ENCODE peak calls at places on chromosomes 2 and 18, in seven cellular contexts. C is transverse colon, P is K562, I is SK-N-SH, N is GM23338, U is stomach, V is H1. B is an unnamed sample.

GRCh38 chr2:27720004-27720551 is 51.4 kb upstream of the MRPL33 start:
- DNase-seq in P (no peak), N (no peak), I (no peak), C (no peak), V (no peak), U (peak; percentile 51), B (no peak)

GRCh38 chr2:106866636-106867035 is 19.3 kb downstream of the ST6GAL2 start:
- DNase-seq in P (no peak), U (no peak), C (no peak), N (no peak), I (no peak), V (no peak), B (no peak)

GRCh38 chr2:208373460-208374089 is 33.0 kb upstream of the PTH2R start:
- DNase-seq in N (peak; percentile 82), V (no peak), I (peak; percentile 77), C (no peak), U (no peak), P (peak; percentile 35), B (no peak)

GRCh38 chr2:200127852-200128251 is 172.5 kb downstream of the MAIP1 start:
- DNase-seq in I (no peak), U (no peak), C (no peak), V (no peak), N (no peak), P (no peak), B (no peak)

GRCh38 chr2:155830817-155831579 is 501.5 kb downstream of the NR4A2 start:
- DNase-seq in C (no peak), V (no peak), P (no peak), I (no peak), N (no peak), U (no peak), B (no peak)

GRCh38 chr2:190947711-190948251 is 66.2 kb downstream of the STAT1 start:
- DNase-seq in P (no peak), N (peak; percentile 28), V (no peak), C (no peak), I (no peak), U (no peak), B (no peak)

GRCh38 chr2:29563697-29564096 is 357.7 kb downstream of the ALK start:
- DNase-seq in U (no peak), C (no peak), I (no peak), V (no peak), P (no peak), N (no peak), B (no peak)

GRCh38 chr2:44369392-44369791 is 7.6 kb downstream of the CAMKMT start:
- DNase-seq in P (no peak), U (no peak), I (no peak), C (no peak), N (no peak), V (no peak), B (no peak)

GRCh38 chr2:224086226-224086911 is 47.3 kb upstream of the SERPINE2 start:
- DNase-seq in U (no peak), N (no peak), C (no peak), I (no peak), P (no peak), V (no peak), B (no peak)

GRCh38 chr18:48756511-48757226 is 194.1 kb downstream of the SMAD7 start:
- DNase-seq in C (no peak), U (no peak), N (no peak), V (no peak), I (no peak), P (no peak), B (no peak)

GRCh38 chr2:241352227-241352626 is 3.9 kb upstream of the FARP2 start:
- DNase-seq in C (no peak), P (no peak), V (no peak), N (no peak), U (no peak), I (no peak), B (no peak)

GRCh38 chr2:241349941-241350340 is 6.1 kb upstream of the FARP2 start:
- DNase-seq in V (no peak), P (no peak), N (no peak), I (no peak), C (no peak), U (no peak), B (no peak)

GRCh38 chr2:241351640-241352031 is 4.4 kb upstream of the FARP2 start:
- DNase-seq in I (no peak), P (no peak), U (no peak), C (no peak), V (no peak), N (no peak), B (no peak)

GRCh38 chr2:241350878-241351639 is 5.0 kb upstream of the FARP2 start:
- DNase-seq in P (no peak), U (no peak), I (no peak), N (no peak), V (no peak), C (no peak), B (no peak)

GRCh38 chr2:241350530-241350877 is 5.6 kb upstream of the FARP2 start:
- DNase-seq in U (no peak), C (no peak), I (no peak), N (no peak), V (no peak), P (no peak), B (no peak)
- H3K27ac ChIP-seq in U (no peak overlapping the region), C (peak overlapping the region; percentile 74), I (no peak overlapping the region), N (no peak overlapping the region), V (no peak overlapping the region), P (no peak overlapping the region), B (no peak overlapping the region)

GRCh38 chr18:61153571-61153970 is 179.7 kb upstream of the CDH20 start:
- DNase-seq in C (no peak), V (no peak), I (no peak), U (no peak), N (no peak), P (no peak), B (no peak)

GRCh38 chr18:61154866-61155265 is 178.4 kb upstream of the CDH20 start:
- DNase-seq in I (no peak), U (no peak), N (no peak), P (no peak), V (no peak), C (no peak), B (no peak)

GRCh38 chr18:61148322-61148721 is 184.9 kb upstream of the CDH20 start:
- DNase-seq in N (no peak), V (no peak), C (no peak), I (no peak), U (no peak), P (no peak), B (no peak)

GRCh38 chr18:61149786-61150185 is 183.4 kb upstream of the CDH20 start:
- DNase-seq in V (no peak), P (no peak), U (no peak), C (no peak), N (no peak), I (no peak), B (no peak)
- TF ChIP-seq POLR2AphosphoS5 in V (no peak), P (no peak), U (no peak), C (no peak), N (no peak), I (no peak), B (no peak)

GRCh38 chr2:214593723-214594122 is 182.9 kb downstream of the VWC2L start:
- DNase-seq in V (peak; percentile 55), P (no peak), I (no peak), C (no peak), N (peak; percentile 89), U (no peak), B (no peak)

GRCh38 chr2:214587442-214587841 is 176.6 kb downstream of the VWC2L start:
- DNase-seq in N (peak; percentile 82), V (peak; percentile 52), U (no peak), P (peak; percentile 5), I (no peak), C (no peak), B (no peak)

GRCh38 chr2:214591359-214591758 is 180.5 kb downstream of the VWC2L start:
- DNase-seq in V (no peak), P (no peak), U (no peak), C (no peak), I (no peak), N (no peak), B (no peak)
- TF ChIP-seq CTCF in V (no peak), P (no peak), U (no peak), C (no peak), I (peak; percentile 37), N (peak; percentile 16), B (no peak)

GRCh38 chr2:217933326-217933993 is 69.3 kb downstream of the TNS1 start:
- DNase-seq in I (peak; percentile 86), N (no peak), P (no peak), V (no peak), U (no peak), C (no peak), B (peak; percentile 86)

GRCh38 chr2:217934321-217935131 is 68.3 kb downstream of the TNS1 start:
- DNase-seq in I (no peak), V (no peak), C (peak; percentile 60), P (no peak), U (no peak), N (no peak), B (peak; percentile 93)

GRCh38 chr2:217936952-217937351 is 65.8 kb downstream of the TNS1 start:
- DNase-seq in V (no peak), P (no peak), I (no peak), C (no peak), U (no peak), N (no peak), B (no peak)

GRCh38 chr2:217935901-217936684 is 66.7 kb downstream of the TNS1 start:
- DNase-seq in V (no peak), I (no peak), U (no peak), C (no peak), N (peak; percentile 42), P (no peak), B (no peak)

GRCh38 chr2:217935245-217935879 is 67.4 kb downstream of the TNS1 start:
- DNase-seq in P (no peak), I (no peak), C (no peak), V (no peak), U (no peak), N (peak; percentile 40), B (no peak)
- H3K27ac ChIP-seq in P (no peak overlapping the region), I (peak overlapping the region; percentile 86), C (peak overlapping the region; percentile 85), V (peak overlapping the region; percentile 33), U (peak overlapping the region; percentile 92), N (peak overlapping the region; percentile 34), B (peak overlapping the region; percentile 97)

GRCh38 chr2:36356990-36357505 is 1.5 kb downstream of the CRIM1 start:
- DNase-seq in U (no peak), P (no peak), I (peak; percentile 22), V (no peak), N (no peak), C (peak; percentile 37), B (peak; percentile 65)

GRCh38 chr2:36359006-36359580 is 3.5 kb downstream of the CRIM1 start:
- DNase-seq in U (no peak), I (peak; percentile 22), C (no peak), N (no peak), V (no peak), P (no peak), B (no peak)

GRCh38 chr2:36360063-36360462 is 4.5 kb downstream of the CRIM1 start:
- DNase-seq in U (no peak), V (no peak), I (no peak), C (no peak), N (no peak), P (no peak), B (no peak)

GRCh38 chr2:36357506-36358316 is 2.1 kb downstream of the CRIM1 start:
- DNase-seq in U (no peak), I (peak; percentile 41), P (no peak), N (peak; percentile 71), V (peak; percentile 58), C (peak; percentile 57), B (peak; percentile 83)

GRCh38 chr2:36358317-36358659 is 2.7 kb downstream of the CRIM1 start:
- DNase-seq in I (no peak), V (no peak), P (no peak), U (no peak), C (no peak), N (no peak), B (no peak)
- TF ChIP-seq POLR2AphosphoS5 in I (no peak), V (no peak), P (no peak), U (no peak), C (no peak), N (no peak), B (no peak)

GRCh38 chr2:241149925-241150659 is at the start of gene PPP1R7:
- DNase-seq in I (peak; percentile 98), V (peak; percentile 88), P (peak; percentile 91), U (peak; percentile 97), N (peak; percentile 98), C (peak; percentile 96), B (peak; percentile 97)
- TF ChIP-seq CTCF in I (no peak), V (no peak), P (peak; percentile 17), U (no peak), N (no peak), C (no peak), B (no peak)